ENCODE peak calls at places on chromosomes 5 and 9, in nine cellular contexts. One of them, this sample, is unnamed.

GRCh38 chr5:105101597-105101996 is 1539.0 kb upstream of the NUDT12 start:
- DNase-seq in HFF-Myc: no peak
- DNase-seq in naive thymus-derived CD4-positive, alpha-beta T cell: no peak
- DNase-seq in mucosa of descending colon: no peak
- DNase-seq in CD4-positive, alpha-beta memory T cell: no peak
- DNase-seq in choroid plexus epithelial cell: peak
- DNase-seq in colonic mucosa: no peak
- DNase-seq in astrocyte: peak
- DNase-seq in cardiac fibroblast: peak
- DNase-seq in this sample: peak

GRCh38 chr5:116583823-116584222 is 9.2 kb upstream of the SEMA6A start:
- DNase-seq in HFF-Myc: no peak
- DNase-seq in naive thymus-derived CD4-positive, alpha-beta T cell: no peak
- DNase-seq in mucosa of descending colon: no peak
- DNase-seq in CD4-positive, alpha-beta memory T cell: no peak
- DNase-seq in choroid plexus epithelial cell: no peak
- DNase-seq in colonic mucosa: no peak
- DNase-seq in astrocyte: no peak
- DNase-seq in cardiac fibroblast: no peak
- DNase-seq in this sample: peak

GRCh38 chr5:65062684-65063083 is 294.0 kb downstream of the CWC27 start:
- DNase-seq in HFF-Myc: peak
- DNase-seq in naive thymus-derived CD4-positive, alpha-beta T cell: no peak
- DNase-seq in mucosa of descending colon: no peak
- DNase-seq in CD4-positive, alpha-beta memory T cell: no peak
- DNase-seq in choroid plexus epithelial cell: peak
- DNase-seq in colonic mucosa: peak
- DNase-seq in astrocyte: peak
- DNase-seq in cardiac fibroblast: peak
- DNase-seq in this sample: peak

GRCh38 chr5:34736445-34737119 is 80.5 kb downstream of the RAI14 start:
- DNase-seq in HFF-Myc: no peak
- DNase-seq in naive thymus-derived CD4-positive, alpha-beta T cell: no peak
- DNase-seq in mucosa of descending colon: no peak
- DNase-seq in CD4-positive, alpha-beta memory T cell: no peak
- DNase-seq in choroid plexus epithelial cell: peak
- DNase-seq in colonic mucosa: no peak
- DNase-seq in astrocyte: peak
- DNase-seq in cardiac fibroblast: no peak
- DNase-seq in this sample: peak

GRCh38 chr9:117706421-117707150 is 2.4 kb downstream of the TLR4 start:
- DNase-seq in HFF-Myc: no peak
- DNase-seq in naive thymus-derived CD4-positive, alpha-beta T cell: no peak
- DNase-seq in mucosa of descending colon: no peak
- DNase-seq in CD4-positive, alpha-beta memory T cell: no peak
- DNase-seq in choroid plexus epithelial cell: peak
- DNase-seq in colonic mucosa: no peak
- DNase-seq in astrocyte: peak
- DNase-seq in cardiac fibroblast: peak
- DNase-seq in this sample: no peak

GRCh38 chr5:159837860-159838259 is 78.4 kb upstream of the ADRA1B start:
- DNase-seq in HFF-Myc: no peak
- DNase-seq in naive thymus-derived CD4-positive, alpha-beta T cell: no peak
- DNase-seq in mucosa of descending colon: no peak
- DNase-seq in CD4-positive, alpha-beta memory T cell: no peak
- DNase-seq in choroid plexus epithelial cell: no peak
- DNase-seq in colonic mucosa: no peak
- DNase-seq in astrocyte: no peak
- DNase-seq in cardiac fibroblast: no peak
- DNase-seq in this sample: peak

GRCh38 chr9:99778308-99778707 is 43.4 kb upstream of the NR4A3 start:
- DNase-seq in HFF-Myc: peak
- DNase-seq in naive thymus-derived CD4-positive, alpha-beta T cell: no peak
- DNase-seq in mucosa of descending colon: no peak
- DNase-seq in CD4-positive, alpha-beta memory T cell: no peak
- DNase-seq in choroid plexus epithelial cell: peak
- DNase-seq in colonic mucosa: no peak
- DNase-seq in astrocyte: peak
- DNase-seq in cardiac fibroblast: peak
- DNase-seq in this sample: peak

GRCh38 chr5:55997742-55998351 is 3.1 kb upstream of the IL6ST start:
- DNase-seq in HFF-Myc: no peak
- DNase-seq in naive thymus-derived CD4-positive, alpha-beta T cell: no peak
- DNase-seq in mucosa of descending colon: no peak
- DNase-seq in CD4-positive, alpha-beta memory T cell: no peak
- DNase-seq in choroid plexus epithelial cell: peak
- DNase-seq in colonic mucosa: no peak
- DNase-seq in astrocyte: peak
- DNase-seq in cardiac fibroblast: no peak
- DNase-seq in this sample: peak

GRCh38 chr9:73132034-73132776 is 19.5 kb upstream of the ANXA1 start:
- DNase-seq in HFF-Myc: peak
- DNase-seq in naive thymus-derived CD4-positive, alpha-beta T cell: peak
- DNase-seq in mucosa of descending colon: peak
- DNase-seq in CD4-positive, alpha-beta memory T cell: peak
- DNase-seq in choroid plexus epithelial cell: peak
- DNase-seq in colonic mucosa: peak
- DNase-seq in astrocyte: peak
- DNase-seq in cardiac fibroblast: peak
- DNase-seq in this sample: peak

GRCh38 chr9:126915846-126916543 is 1.4 kb downstream of the RALGPS1 start:
- DNase-seq in HFF-Myc: no peak
- DNase-seq in naive thymus-derived CD4-positive, alpha-beta T cell: no peak
- DNase-seq in mucosa of descending colon: peak
- DNase-seq in CD4-positive, alpha-beta memory T cell: no peak
- DNase-seq in choroid plexus epithelial cell: no peak
- DNase-seq in colonic mucosa: peak
- DNase-seq in astrocyte: no peak
- DNase-seq in cardiac fibroblast: no peak
- DNase-seq in this sample: peak
- H3K4me3 ChIP-seq in HFF-Myc: no peak
- H3K4me3 ChIP-seq in naive thymus-derived CD4-positive, alpha-beta T cell: peak
- H3K4me3 ChIP-seq in mucosa of descending colon: no peak
- H3K4me3 ChIP-seq in CD4-positive, alpha-beta memory T cell: no peak
- H3K4me3 ChIP-seq in choroid plexus epithelial cell: no peak
- H3K4me3 ChIP-seq in colonic mucosa: peak
- H3K4me3 ChIP-seq in astrocyte: no peak
- H3K4me3 ChIP-seq in cardiac fibroblast: no peak
- H3K4me3 ChIP-seq in this sample: peak

GRCh38 chr5:76482961-76483360 is 79.9 kb downstream of the IQGAP2 start:
- DNase-seq in HFF-Myc: no peak
- DNase-seq in naive thymus-derived CD4-positive, alpha-beta T cell: no peak
- DNase-seq in mucosa of descending colon: no peak
- DNase-seq in CD4-positive, alpha-beta memory T cell: no peak
- DNase-seq in choroid plexus epithelial cell: no peak
- DNase-seq in colonic mucosa: peak
- DNase-seq in astrocyte: no peak
- DNase-seq in cardiac fibroblast: no peak
- DNase-seq in this sample: no peak
- H3K4me3 ChIP-seq in HFF-Myc: no peak
- H3K4me3 ChIP-seq in naive thymus-derived CD4-positive, alpha-beta T cell: no peak
- H3K4me3 ChIP-seq in mucosa of descending colon: no peak
- H3K4me3 ChIP-seq in CD4-positive, alpha-beta memory T cell: no peak
- H3K4me3 ChIP-seq in choroid plexus epithelial cell: no peak
- H3K4me3 ChIP-seq in colonic mucosa: no peak
- H3K4me3 ChIP-seq in astrocyte: no peak
- H3K4me3 ChIP-seq in cardiac fibroblast: no peak
- H3K4me3 ChIP-seq in this sample: no peak

DNA sequence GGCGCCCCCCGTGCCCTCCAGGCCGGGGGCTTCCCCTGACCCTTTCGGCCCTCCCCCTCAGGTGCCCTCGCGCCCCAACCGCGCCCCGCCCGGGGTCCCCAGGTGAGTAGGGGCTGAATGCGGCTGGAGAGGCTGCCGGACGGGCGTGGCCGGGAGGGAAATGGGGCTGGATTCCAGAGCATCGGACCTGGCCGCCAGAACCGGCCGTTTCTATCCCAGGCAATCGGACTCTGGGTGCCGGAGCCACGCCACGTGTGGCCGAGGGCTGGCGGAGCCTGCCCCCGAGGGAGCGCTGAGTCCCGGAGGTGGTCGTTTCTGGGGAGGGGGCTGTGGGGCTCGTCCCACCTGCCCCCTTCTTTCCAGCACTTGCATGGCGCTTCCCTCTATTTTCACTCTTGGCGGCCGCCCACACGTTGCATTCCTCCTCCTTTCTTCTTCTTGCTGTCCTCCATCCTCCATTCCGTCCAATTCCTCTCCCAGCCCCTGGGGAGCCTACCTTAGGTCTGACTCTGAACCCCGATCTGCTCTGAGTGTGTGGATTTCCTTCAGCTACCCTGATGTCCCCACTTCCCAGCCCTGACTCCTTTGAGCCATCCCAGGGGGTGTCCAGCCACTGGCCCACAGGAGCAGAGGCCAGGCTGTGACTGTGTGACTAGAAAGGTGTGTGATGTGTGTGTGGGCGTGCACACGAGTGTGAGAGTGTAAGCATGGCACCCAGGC is 24.8 kb downstream of the GOLGA2 start:
- DNase-seq in HFF-Myc: no peak
- DNase-seq in naive thymus-derived CD4-positive, alpha-beta T cell: no peak
- DNase-seq in mucosa of descending colon: no peak
- DNase-seq in CD4-positive, alpha-beta memory T cell: no peak
- DNase-seq in choroid plexus epithelial cell: no peak
- DNase-seq in colonic mucosa: no peak
- DNase-seq in astrocyte: no peak
- DNase-seq in cardiac fibroblast: no peak
- DNase-seq in this sample: no peak
- H3K4me3 ChIP-seq in HFF-Myc: peak
- H3K4me3 ChIP-seq in naive thymus-derived CD4-positive, alpha-beta T cell: peak
- H3K4me3 ChIP-seq in mucosa of descending colon: no peak
- H3K4me3 ChIP-seq in CD4-positive, alpha-beta memory T cell: peak
- H3K4me3 ChIP-seq in choroid plexus epithelial cell: peak
- H3K4me3 ChIP-seq in colonic mucosa: peak
- H3K4me3 ChIP-seq in astrocyte: peak
- H3K4me3 ChIP-seq in cardiac fibroblast: peak
- H3K4me3 ChIP-seq in this sample: peak

DNA sequence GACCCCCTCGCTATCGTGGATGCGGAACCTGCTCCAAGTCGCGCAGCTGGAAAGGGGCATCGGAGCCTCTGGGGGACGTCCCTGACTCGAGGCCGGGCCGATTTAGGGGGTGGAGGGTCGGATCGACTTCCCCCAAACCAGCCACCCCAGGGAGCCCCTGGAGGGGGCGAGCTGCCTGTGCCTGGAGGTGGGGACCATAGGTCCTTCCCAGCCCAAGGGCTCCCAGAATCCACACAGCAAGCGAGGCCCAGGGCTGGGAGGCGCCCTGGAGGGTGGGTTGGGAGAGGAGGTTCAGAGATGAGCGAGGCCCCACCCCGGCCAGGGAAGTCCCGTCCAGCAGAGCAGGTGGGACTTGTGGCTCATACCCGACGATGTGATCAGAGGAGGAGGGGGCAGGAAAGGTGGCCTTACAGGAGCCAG is 147.6 kb downstream of the GAPVD1 start:
- DNase-seq in HFF-Myc: no peak
- DNase-seq in naive thymus-derived CD4-positive, alpha-beta T cell: no peak
- DNase-seq in mucosa of descending colon: no peak
- DNase-seq in CD4-positive, alpha-beta memory T cell: no peak
- DNase-seq in choroid plexus epithelial cell: no peak
- DNase-seq in colonic mucosa: no peak
- DNase-seq in astrocyte: no peak
- DNase-seq in cardiac fibroblast: no peak
- DNase-seq in this sample: no peak
- H3K4me3 ChIP-seq in HFF-Myc: no peak
- H3K4me3 ChIP-seq in naive thymus-derived CD4-positive, alpha-beta T cell: no peak
- H3K4me3 ChIP-seq in mucosa of descending colon: no peak
- H3K4me3 ChIP-seq in CD4-positive, alpha-beta memory T cell: no peak
- H3K4me3 ChIP-seq in choroid plexus epithelial cell: no peak
- H3K4me3 ChIP-seq in colonic mucosa: no peak
- H3K4me3 ChIP-seq in astrocyte: no peak
- H3K4me3 ChIP-seq in cardiac fibroblast: no peak
- H3K4me3 ChIP-seq in this sample: no peak

GRCh38 chr5:136031713-136032112 is 2.9 kb downstream of the TGFBI start:
- DNase-seq in HFF-Myc: no peak
- DNase-seq in naive thymus-derived CD4-positive, alpha-beta T cell: no peak
- DNase-seq in mucosa of descending colon: no peak
- DNase-seq in CD4-positive, alpha-beta memory T cell: no peak
- DNase-seq in choroid plexus epithelial cell: no peak
- DNase-seq in colonic mucosa: no peak
- DNase-seq in astrocyte: peak
- DNase-seq in cardiac fibroblast: no peak
- DNase-seq in this sample: no peak
- H3K4me3 ChIP-seq in HFF-Myc: no peak
- H3K4me3 ChIP-seq in naive thymus-derived CD4-positive, alpha-beta T cell: no peak
- H3K4me3 ChIP-seq in mucosa of descending colon: no peak
- H3K4me3 ChIP-seq in CD4-positive, alpha-beta memory T cell: no peak
- H3K4me3 ChIP-seq in choroid plexus epithelial cell: peak
- H3K4me3 ChIP-seq in colonic mucosa: no peak
- H3K4me3 ChIP-seq in astrocyte: peak
- H3K4me3 ChIP-seq in cardiac fibroblast: no peak
- H3K4me3 ChIP-seq in this sample: no peak

DNA sequence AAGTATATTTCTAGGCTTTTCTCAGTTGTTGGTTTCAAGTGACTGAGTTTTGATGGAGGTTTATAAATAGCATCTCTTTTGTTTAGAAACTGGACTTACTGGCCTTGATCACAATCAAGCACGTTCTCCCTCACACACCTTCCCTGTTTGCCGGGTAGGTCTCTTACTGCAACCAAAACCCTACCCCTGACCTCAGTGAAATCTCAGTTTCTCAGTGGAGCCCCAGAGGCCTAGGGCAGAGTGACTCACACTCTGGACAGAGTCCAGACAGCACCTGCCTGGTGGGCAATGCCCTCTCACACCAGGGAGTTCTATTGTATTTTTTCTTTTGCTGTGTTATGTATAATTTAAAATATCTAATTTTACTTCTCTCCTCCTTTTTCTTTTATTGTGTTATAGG is 48.4 kb upstream of the EPB41L4B start:
- DNase-seq in HFF-Myc: no peak
- DNase-seq in naive thymus-derived CD4-positive, alpha-beta T cell: no peak
- DNase-seq in mucosa of descending colon: no peak
- DNase-seq in CD4-positive, alpha-beta memory T cell: no peak
- DNase-seq in choroid plexus epithelial cell: no peak
- DNase-seq in colonic mucosa: no peak
- DNase-seq in astrocyte: no peak
- DNase-seq in cardiac fibroblast: no peak
- DNase-seq in this sample: peak
- H3K4me3 ChIP-seq in HFF-Myc: no peak
- H3K4me3 ChIP-seq in naive thymus-derived CD4-positive, alpha-beta T cell: no peak
- H3K4me3 ChIP-seq in mucosa of descending colon: no peak
- H3K4me3 ChIP-seq in CD4-positive, alpha-beta memory T cell: no peak
- H3K4me3 ChIP-seq in choroid plexus epithelial cell: no peak
- H3K4me3 ChIP-seq in colonic mucosa: no peak
- H3K4me3 ChIP-seq in astrocyte: no peak
- H3K4me3 ChIP-seq in cardiac fibroblast: no peak
- H3K4me3 ChIP-seq in this sample: no peak

GRCh38 chr5:96932026-96932425 is 3.9 kb upstream of the LNPEP start:
- DNase-seq in HFF-Myc: no peak
- DNase-seq in naive thymus-derived CD4-positive, alpha-beta T cell: no peak
- DNase-seq in mucosa of descending colon: no peak
- DNase-seq in CD4-positive, alpha-beta memory T cell: no peak
- DNase-seq in choroid plexus epithelial cell: no peak
- DNase-seq in colonic mucosa: no peak
- DNase-seq in astrocyte: no peak
- DNase-seq in cardiac fibroblast: no peak
- DNase-seq in this sample: no peak
- H3K4me3 ChIP-seq in HFF-Myc: no peak
- H3K4me3 ChIP-seq in naive thymus-derived CD4-positive, alpha-beta T cell: peak
- H3K4me3 ChIP-seq in mucosa of descending colon: no peak
- H3K4me3 ChIP-seq in CD4-positive, alpha-beta memory T cell: no peak
- H3K4me3 ChIP-seq in choroid plexus epithelial cell: no peak
- H3K4me3 ChIP-seq in colonic mucosa: no peak
- H3K4me3 ChIP-seq in astrocyte: no peak
- H3K4me3 ChIP-seq in cardiac fibroblast: no peak
- H3K4me3 ChIP-seq in this sample: no peak